ENCODE peak calls at places on chromosomes 12 and 14, in eight cellular contexts. O, X, S, E, V, N, Z and R are unnamed samples.

GRCh38 chr12:130162267-130162666 is at the start of gene FZD10:
- DNase-seq in O (no peak), X (no peak), S (peak), E (no peak), V (no peak), N (no peak), Z (no peak), R (no peak)

GRCh38 chr14:74616507-74616906 is 4.5 kb upstream of the LTBP2 start:
- DNase-seq in O (no peak), X (no peak), S (no peak), E (no peak), V (no peak), N (peak), Z (no peak), R (peak)

GRCh38 chr12:48979602-48980388 is 1.7 kb downstream of the WNT1 start:
- DNase-seq in O (no peak), X (no peak), S (no peak), E (no peak), V (peak), N (no peak), Z (peak), R (no peak)

GRCh38 chr12:17206553-17206952 is 600.6 kb upstream of the LMO3 start:
- DNase-seq in O (no peak), X (no peak), S (no peak), E (no peak), V (no peak), N (no peak), Z (no peak), R (no peak)

GRCh38 chr14:90620540-90621204 is 195.6 kb downstream of the TTC7B start:
- DNase-seq in O (no peak), X (peak), S (no peak), E (no peak), V (no peak), N (no peak), Z (no peak), R (no peak)

GRCh38 chr12:82109243-82109642 is 248.9 kb downstream of the CCDC59 start:
- DNase-seq in O (no peak), X (no peak), S (no peak), E (no peak), V (no peak), N (no peak), Z (no peak), R (no peak)

GRCh38 chr12:71710276-71711125 is 24.6 kb downstream of the TMEM19 start:
- DNase-seq in O (no peak), X (no peak), S (no peak), E (no peak), V (no peak), N (peak), Z (no peak), R (peak)

GRCh38 chr14:100376751-100377171 is 53.6 kb downstream of the SLC25A47 start:
- DNase-seq in O (no peak), X (no peak), S (no peak), E (no peak), V (no peak), N (no peak), Z (no peak), R (no peak)

GRCh38 chr14:33026850-33027420 is 88.3 kb downstream of the NPAS3 start:
- DNase-seq in O (no peak), X (no peak), S (no peak), E (no peak), V (no peak), N (no peak), Z (no peak), R (no peak)

GRCh38 chr14:60508707-60509437 is at the start of gene SIX6:
- DNase-seq in O (no peak), X (no peak), S (peak), E (no peak), V (no peak), N (peak), Z (no peak), R (no peak)

GRCh38 chr12:103546959-103547358 is 40.1 kb upstream of the STAB2 start:
- DNase-seq in O (no peak), X (no peak), S (no peak), E (no peak), V (no peak), N (no peak), Z (no peak), R (no peak)

GRCh38 chr12:114916124-114916523 is 232.1 kb upstream of the TBX3 start:
- DNase-seq in O (no peak), X (no peak), S (no peak), E (no peak), V (no peak), N (peak), Z (no peak), R (no peak)

GRCh38 chr12:114917953-114918352 is 234.0 kb upstream of the TBX3 start:
- DNase-seq in O (no peak), X (no peak), S (no peak), E (no peak), V (no peak), N (no peak), Z (no peak), R (no peak)

GRCh38 chr12:114917307-114917706 is 233.3 kb upstream of the TBX3 start:
- DNase-seq in O (no peak), X (no peak), S (no peak), E (no peak), V (no peak), N (no peak), Z (no peak), R (no peak)

GRCh38 chr12:114918535-114919233 is 234.7 kb upstream of the TBX3 start:
- DNase-seq in O (no peak), X (no peak), S (no peak), E (no peak), V (no peak), N (peak), Z (no peak), R (no peak)

DNA sequence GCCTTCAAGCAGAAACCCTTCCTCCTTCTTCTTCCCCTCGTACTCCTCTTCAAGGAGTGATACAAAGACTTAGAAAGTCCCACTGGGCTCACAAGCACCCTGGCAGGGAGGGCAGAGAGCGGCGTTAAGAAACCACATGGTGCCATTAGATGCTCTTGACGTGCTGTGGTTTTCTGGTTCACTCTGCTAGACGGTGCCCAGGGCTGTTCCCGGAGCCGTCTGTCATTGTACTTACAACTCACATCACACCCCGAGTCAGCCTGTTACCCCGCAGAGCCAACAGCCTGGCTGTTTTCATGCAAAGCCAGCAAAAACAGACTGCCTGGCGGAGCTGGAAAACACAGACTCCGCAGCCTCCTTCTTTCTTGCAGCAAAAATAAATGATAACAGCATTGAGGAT is 232.6 kb upstream of the TBX3 start:
- DNase-seq in O (no peak), X (no peak), S (no peak), E (no peak), V (no peak), N (no peak), Z (no peak), R (no peak)
- H3K27ac ChIP-seq in O (no peak), X (no peak), S (no peak), E (no peak), V (no peak), N (no peak), Z (no peak), R (no peak)

GRCh38 chr12:79955561-79955960 is 20.7 kb upstream of the PPP1R12A start:
- DNase-seq in O (no peak), X (no peak), S (no peak), E (no peak), V (no peak), N (no peak), Z (no peak), R (no peak)
- H3K27ac ChIP-seq in O (no peak), X (no peak), S (no peak), E (no peak), V (no peak), N (no peak), Z (no peak), R (no peak)

GRCh38 chr14:51884086-51884927 is 23.9 kb downstream of the GNG2 start:
- DNase-seq in O (no peak), X (no peak), S (no peak), E (no peak), V (no peak), N (peak), Z (no peak), R (no peak)
- H3K27ac ChIP-seq in O (no peak), X (no peak), S (no peak), E (no peak), V (no peak), N (peak), Z (peak), R (no peak)

GRCh38 chr14:68463705-68464104 is 329.2 kb downstream of the ZFP36L1 start:
- DNase-seq in O (no peak), X (no peak), S (no peak), E (no peak), V (no peak), N (no peak), Z (no peak), R (no peak)

GRCh38 chr14:68466491-68466977 is 326.3 kb downstream of the ZFP36L1 start:
- DNase-seq in O (no peak), X (no peak), S (no peak), E (no peak), V (no peak), N (peak), Z (no peak), R (peak)

GRCh38 chr14:68462683-68463082 is 330.2 kb downstream of the ZFP36L1 start:
- DNase-seq in O (no peak), X (no peak), S (no peak), E (no peak), V (no peak), N (no peak), Z (no peak), R (no peak)

GRCh38 chr14:68463299-68463698 is 329.6 kb downstream of the ZFP36L1 start:
- DNase-seq in O (no peak), X (no peak), S (no peak), E (no peak), V (no peak), N (no peak), Z (no peak), R (no peak)

DNA sequence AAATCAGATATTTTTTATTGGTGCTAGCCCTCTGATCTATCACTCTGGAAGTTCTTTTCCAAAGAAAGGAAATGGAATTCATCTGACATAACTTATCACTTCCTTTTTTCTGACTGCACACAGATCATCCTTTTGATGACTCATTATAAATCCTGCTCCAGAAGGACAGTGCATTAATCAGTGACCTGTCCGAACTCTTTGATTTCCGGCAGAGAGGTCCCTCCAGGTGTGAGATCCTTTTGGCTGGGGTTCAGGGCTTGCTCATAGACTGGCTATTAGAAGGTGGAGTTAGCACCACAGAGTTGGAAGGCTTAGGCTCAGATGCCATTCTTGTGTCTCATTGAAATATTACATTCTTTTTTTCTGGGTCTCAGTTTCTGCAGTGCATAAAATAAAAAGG is 328.2 kb downstream of the ZFP36L1 start:
- DNase-seq in O (no peak), X (no peak), S (no peak), E (no peak), V (no peak), N (peak), Z (no peak), R (peak)
- H3K27ac ChIP-seq in O (no peak), X (no peak), S (no peak), E (no peak), V (no peak), N (no peak), Z (no peak), R (peak)

DNA sequence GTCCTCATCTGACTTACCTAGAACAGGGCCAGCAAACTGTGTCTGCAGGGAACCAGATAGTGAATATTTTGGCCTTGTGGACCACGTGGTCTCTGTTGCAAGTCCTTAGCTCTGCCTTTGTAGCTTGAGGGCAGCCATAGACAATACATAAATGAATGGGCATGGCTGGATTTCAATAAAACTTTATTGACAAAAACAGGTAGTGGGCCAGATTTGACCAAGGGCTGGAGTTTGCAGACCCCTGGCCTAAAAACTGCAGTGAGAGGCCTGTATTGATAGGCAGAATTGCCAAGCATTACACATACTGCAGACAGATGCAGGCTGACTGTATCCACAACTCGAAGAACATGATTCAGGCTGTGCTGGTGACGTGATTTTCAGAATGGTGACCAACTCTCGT is 25.3 kb downstream of the CCDC63 start:
- DNase-seq in O (no peak), X (no peak), S (no peak), E (no peak), V (no peak), N (no peak), Z (no peak), R (no peak)
- H3K27ac ChIP-seq in O (no peak), X (no peak), S (no peak), E (no peak), V (no peak), N (no peak), Z (no peak), R (no peak)

DNA sequence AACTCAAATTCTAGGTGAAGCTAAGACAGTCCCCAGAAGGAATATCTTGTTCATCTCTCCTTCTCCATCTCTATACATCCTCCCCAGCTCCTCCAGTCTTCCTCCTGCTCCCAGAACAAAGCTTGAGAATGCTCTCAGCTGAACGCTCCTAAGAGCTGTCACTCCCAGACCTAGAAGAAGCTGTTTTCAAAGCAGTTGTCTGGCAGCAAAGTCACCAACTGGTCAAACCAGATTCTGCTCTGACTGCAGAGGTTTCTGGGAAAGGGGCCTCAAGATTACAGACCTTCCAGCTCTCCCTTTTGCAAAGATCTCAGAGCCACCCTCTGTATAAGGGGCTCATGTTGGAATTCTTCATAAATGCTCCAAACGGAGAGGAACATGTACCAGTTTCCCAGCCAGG is 9.6 kb upstream of the HSPB8 start:
- DNase-seq in O (no peak), X (no peak), S (no peak), E (no peak), V (no peak), N (no peak), Z (no peak), R (no peak)
- H3K27ac ChIP-seq in O (no peak), X (no peak), S (no peak), E (no peak), V (no peak), N (no peak), Z (no peak), R (no peak)

DNA sequence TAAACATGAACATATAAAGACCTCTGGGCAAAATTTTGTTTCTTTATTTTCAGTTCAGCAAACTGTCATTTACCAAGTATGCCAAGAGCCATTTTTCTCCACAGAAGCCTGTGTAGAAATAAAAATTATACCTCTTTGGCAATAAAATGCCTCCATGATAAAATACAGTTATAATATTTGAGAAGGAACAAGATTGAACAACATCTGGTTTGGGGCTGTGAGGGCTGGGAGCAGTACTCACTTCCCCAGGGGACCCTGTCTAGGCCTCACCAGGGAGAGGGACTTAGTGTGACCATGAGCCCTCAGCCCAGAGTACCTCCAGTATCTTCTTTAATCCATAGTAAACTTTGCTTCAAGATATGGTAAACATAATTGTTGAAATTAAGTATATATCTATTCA is 65.1 kb downstream of the DAAM1 start:
- DNase-seq in O (no peak), X (no peak), S (no peak), E (no peak), V (no peak), N (no peak), Z (no peak), R (no peak)
- H3K27ac ChIP-seq in O (no peak), X (peak), S (peak), E (peak), V (no peak), N (no peak), Z (no peak), R (no peak)

DNA sequence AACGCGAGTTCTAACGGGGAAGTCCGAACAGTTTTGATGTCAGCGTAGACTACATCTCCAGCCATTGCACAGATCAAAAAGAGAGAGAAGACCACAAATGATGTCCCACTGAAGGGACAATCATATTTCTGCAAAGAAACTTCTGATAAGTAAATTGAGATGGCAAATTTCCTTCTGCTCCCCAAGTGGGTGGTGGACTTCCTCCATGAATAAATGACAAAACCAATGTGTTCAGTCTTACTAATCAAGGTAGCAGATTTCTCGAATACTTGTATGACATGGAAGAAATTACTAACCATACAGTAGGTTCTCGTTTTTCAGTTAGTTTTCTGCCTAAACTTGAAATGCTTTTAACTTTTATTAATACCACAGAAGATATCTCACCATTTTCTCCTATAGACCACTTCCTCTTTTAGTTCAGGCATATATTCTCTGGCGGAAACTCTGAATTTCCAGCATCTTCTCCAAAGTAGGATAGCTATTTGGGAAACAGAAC is at the start of gene CLECL1:
- DNase-seq in O (no peak), X (no peak), S (no peak), E (no peak), V (peak), N (no peak), Z (no peak), R (no peak)
- H3K27ac ChIP-seq in O (peak), X (no peak), S (no peak), E (no peak), V (peak), N (no peak), Z (no peak), R (no peak)

GRCh38 chr12:125124320-125124966 is 59.2 kb downstream of the AACS start:
- DNase-seq in O (no peak), X (no peak), S (no peak), E (peak), V (no peak), N (no peak), Z (peak), R (peak)

GRCh38 chr12:125122668-125123067 is 57.4 kb downstream of the AACS start:
- DNase-seq in O (no peak), X (no peak), S (no peak), E (no peak), V (no peak), N (no peak), Z (no peak), R (no peak)

GRCh38 chr12:125128806-125129571 is 63.8 kb downstream of the AACS start:
- DNase-seq in O (no peak), X (no peak), S (no peak), E (no peak), V (no peak), N (no peak), Z (no peak), R (no peak)

GRCh38 chr12:125128380-125128779 is 63.1 kb downstream of the AACS start:
- DNase-seq in O (no peak), X (no peak), S (no peak), E (no peak), V (no peak), N (no peak), Z (no peak), R (no peak)

DNA sequence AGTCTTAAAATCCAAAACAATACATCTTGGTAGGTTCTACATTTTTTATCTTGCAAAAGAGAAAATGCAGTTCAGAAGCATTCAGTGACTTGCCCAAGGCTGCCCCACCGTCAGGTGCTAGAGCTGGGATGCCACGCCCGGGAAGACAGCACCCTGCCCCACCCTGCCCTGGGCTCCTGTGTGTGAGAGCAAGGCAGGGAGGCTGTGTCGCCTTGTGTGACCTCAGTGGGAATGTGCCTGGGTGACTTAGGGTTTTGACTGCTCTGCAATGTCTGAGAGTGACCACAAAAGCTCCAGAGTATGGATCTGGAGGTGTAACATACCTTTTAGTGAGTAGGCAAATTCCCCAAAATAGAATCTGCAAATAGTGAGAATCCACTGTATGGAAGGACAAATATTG is 60.0 kb downstream of the AACS start:
- DNase-seq in O (no peak), X (no peak), S (no peak), E (no peak), V (no peak), N (no peak), Z (peak), R (peak)
- H3K27ac ChIP-seq in O (no peak), X (no peak), S (no peak), E (no peak), V (no peak), N (no peak), Z (peak), R (peak)